ENCODE peak calls at places on chromosomes 3 and 15, in four cellular contexts. One of them, this sample, is unnamed. For H4K20me1, the result is how much of the 10 kb centered on the place peaks cover.

GRCh38 chr3:15630646-15631350 is 29.3 kb downstream of the BTD start:
- DNase-seq in astrocyte: peak
- DNase-seq in mammary epithelial cell: peak
- DNase-seq in fibroblast of lung: peak
- DNase-seq in this sample: no peak

GRCh38 chr15:67035886-67036285 is 29.5 kb upstream of the SMAD3 start:
- DNase-seq in mammary epithelial cell: no peak
- DNase-seq in fibroblast of lung: no peak
- DNase-seq in astrocyte: no peak
- DNase-seq in this sample: no peak

GRCh38 chr3:105907790-105908189 is 39.0 kb upstream of the CBLB start:
- DNase-seq in mammary epithelial cell: no peak
- DNase-seq in fibroblast of lung: peak
- DNase-seq in astrocyte: no peak
- DNase-seq in this sample: no peak

GRCh38 chr15:55992769-55993110 is 672 bp downstream of the NEDD4 start:
- DNase-seq in astrocyte: no peak
- DNase-seq in fibroblast of lung: peak
- DNase-seq in mammary epithelial cell: no peak
- DNase-seq in this sample: peak

GRCh38 chr15:90035095-90035834 is 34.1 kb downstream of the ZNF710 start:
- DNase-seq in astrocyte: peak
- DNase-seq in mammary epithelial cell: no peak
- DNase-seq in fibroblast of lung: peak
- DNase-seq in this sample: no peak

GRCh38 chr15:42498212-42499038 is 3.0 kb downstream of the SNAP23 start:
- DNase-seq in astrocyte: no peak
- DNase-seq in fibroblast of lung: no peak
- DNase-seq in mammary epithelial cell: no peak
- DNase-seq in this sample: no peak

GRCh38 chr3:73848173-73848751 is 223.5 kb upstream of the PDZRN3 start:
- DNase-seq in astrocyte: peak
- DNase-seq in fibroblast of lung: peak
- DNase-seq in mammary epithelial cell: peak
- DNase-seq in this sample: no peak

GRCh38 chr3:194323785-194324735 is 27.1 kb downstream of the CPN2 start:
- DNase-seq in mammary epithelial cell: no peak
- DNase-seq in fibroblast of lung: peak
- DNase-seq in astrocyte: peak
- DNase-seq in this sample: no peak

GRCh38 chr15:89774492-89774891 is 1.6 kb upstream of the MESP2 start:
- DNase-seq in fibroblast of lung: no peak
- DNase-seq in mammary epithelial cell: peak
- DNase-seq in astrocyte: no peak
- DNase-seq in this sample: no peak

GRCh38 chr15:68843425-68844311 is 23.0 kb upstream of the ANP32A start:
- DNase-seq in mammary epithelial cell: no peak
- DNase-seq in astrocyte: peak
- DNase-seq in fibroblast of lung: peak
- DNase-seq in this sample: peak

GRCh38 chr15:75695206-75695605 is 17.4 kb downstream of the CSPG4 start:
- DNase-seq in fibroblast of lung: no peak
- DNase-seq in mammary epithelial cell: peak
- DNase-seq in astrocyte: no peak
- DNase-seq in this sample: peak

GRCh38 chr3:171227333-171227732 is 200.8 kb upstream of the SLC2A2 start:
- DNase-seq in mammary epithelial cell: no peak
- DNase-seq in fibroblast of lung: no peak
- DNase-seq in astrocyte: no peak
- DNase-seq in this sample: no peak

GRCh38 chr3:127775398-127776109 is 46.8 kb downstream of the MGLL start:
- DNase-seq in astrocyte: peak
- DNase-seq in fibroblast of lung: peak
- DNase-seq in mammary epithelial cell: peak
- DNase-seq in this sample: no peak

GRCh38 chr3:146503459-146504202 is 34.3 kb upstream of the PLSCR2 start:
- DNase-seq in fibroblast of lung: peak
- DNase-seq in astrocyte: peak
- DNase-seq in mammary epithelial cell: peak
- DNase-seq in this sample: no peak

GRCh38 chr15:70376031-70376928 is 278.6 kb upstream of the TLE3 start:
- DNase-seq in fibroblast of lung: no peak
- DNase-seq in astrocyte: no peak
- DNase-seq in mammary epithelial cell: no peak
- DNase-seq in this sample: no peak

GRCh38 chr3:55571913-55572312 is 84.8 kb upstream of the WNT5A start:
- DNase-seq in astrocyte: peak
- DNase-seq in mammary epithelial cell: no peak
- DNase-seq in fibroblast of lung: no peak
- DNase-seq in this sample: no peak

GRCh38 chr3:10981961-10982360 is 10.6 kb upstream of the SLC6A1 start:
- DNase-seq in fibroblast of lung: no peak
- DNase-seq in astrocyte: peak
- DNase-seq in mammary epithelial cell: no peak
- DNase-seq in this sample: no peak

GRCh38 chr15:101248274-101248673 is 3.6 kb downstream of the CHSY1 start:
- DNase-seq in fibroblast of lung: no peak
- DNase-seq in astrocyte: no peak
- DNase-seq in mammary epithelial cell: no peak
- DNase-seq in this sample: no peak
- H4K20me1 ChIP-seq in fibroblast of lung: under half
- H4K20me1 ChIP-seq in astrocyte: half or more
- H4K20me1 ChIP-seq in mammary epithelial cell: under half
- H4K20me1 ChIP-seq in this sample: under half

GRCh38 chr3:45601156-45601555 is 6.6 kb downstream of the LIMD1 start:
- DNase-seq in mammary epithelial cell: no peak
- DNase-seq in fibroblast of lung: no peak
- DNase-seq in astrocyte: no peak
- DNase-seq in this sample: no peak
- H4K20me1 ChIP-seq in mammary epithelial cell: under half
- H4K20me1 ChIP-seq in fibroblast of lung: under half
- H4K20me1 ChIP-seq in astrocyte: half or more
- H4K20me1 ChIP-seq in this sample: under half

DNA sequence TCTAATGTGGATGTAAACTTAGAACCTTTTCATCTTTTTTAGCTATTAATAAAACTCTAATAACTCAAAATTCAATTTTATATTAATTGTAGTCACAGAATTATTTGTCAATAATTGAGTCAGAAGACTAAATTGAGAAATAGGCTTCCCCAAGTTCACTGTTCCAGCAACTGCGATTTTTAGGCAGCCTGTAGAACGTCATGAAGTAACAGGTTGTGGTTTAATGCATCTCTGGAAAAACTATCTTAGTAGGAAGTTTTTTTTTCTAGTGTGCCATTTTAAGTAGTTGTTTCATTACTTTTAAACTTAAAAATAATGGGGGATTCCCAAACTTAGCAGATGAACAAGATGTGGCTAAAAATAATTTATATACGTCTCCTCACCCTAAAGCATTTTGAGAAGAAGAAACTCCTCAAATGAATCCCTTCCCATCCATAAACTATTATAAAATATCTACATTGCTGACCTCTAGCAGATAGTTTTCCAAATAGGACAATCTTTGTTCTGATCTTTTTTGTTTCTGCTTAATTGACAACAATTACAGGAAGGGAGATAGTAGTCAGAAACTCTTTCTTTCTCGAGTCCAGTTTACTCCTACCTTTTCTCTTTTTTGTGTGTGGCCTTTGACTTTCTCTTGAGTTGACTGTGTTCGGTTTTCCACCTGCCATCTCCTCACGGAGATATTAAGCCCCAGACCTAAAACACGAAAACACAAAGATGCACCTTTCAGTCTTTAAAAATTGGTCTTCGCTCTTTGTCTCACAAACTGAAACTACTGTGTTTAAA is 43.1 kb downstream of the LRCH3 start:
- DNase-seq in mammary epithelial cell: no peak
- DNase-seq in fibroblast of lung: no peak
- DNase-seq in astrocyte: no peak
- DNase-seq in this sample: no peak
- H4K20me1 ChIP-seq in mammary epithelial cell: under half
- H4K20me1 ChIP-seq in fibroblast of lung: under half
- H4K20me1 ChIP-seq in astrocyte: under half
- H4K20me1 ChIP-seq in this sample: under half

DNA sequence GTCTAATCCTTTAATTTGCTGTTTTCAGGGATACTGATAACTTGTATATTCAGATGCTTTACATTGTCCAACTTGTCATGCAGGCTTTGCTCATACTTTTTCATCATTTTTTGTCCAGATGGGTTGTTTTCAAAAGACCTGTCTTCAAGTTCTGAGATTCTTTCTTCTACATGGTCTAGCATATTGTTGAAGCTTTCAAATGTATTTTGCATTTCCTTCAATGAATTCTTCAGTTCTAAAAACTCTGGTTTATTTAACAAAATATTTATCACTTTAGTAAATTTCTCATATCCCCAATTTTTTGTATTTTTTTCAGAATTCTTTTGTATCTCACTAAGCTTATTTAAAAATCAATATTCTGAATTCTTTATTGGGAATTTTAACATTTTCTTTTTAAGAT is 388.3 kb upstream of the IL12A start:
- DNase-seq in fibroblast of lung: peak
- DNase-seq in astrocyte: no peak
- DNase-seq in mammary epithelial cell: no peak
- DNase-seq in this sample: peak
- H4K20me1 ChIP-seq in fibroblast of lung: under half
- H4K20me1 ChIP-seq in astrocyte: under half
- H4K20me1 ChIP-seq in mammary epithelial cell: under half
- H4K20me1 ChIP-seq in this sample: under half

GRCh38 chr15:64502537-64502936 is 42.2 kb downstream of the ZNF609 start:
- DNase-seq in fibroblast of lung: no peak
- DNase-seq in mammary epithelial cell: no peak
- DNase-seq in astrocyte: no peak
- DNase-seq in this sample: no peak
- H4K20me1 ChIP-seq in fibroblast of lung: under half
- H4K20me1 ChIP-seq in mammary epithelial cell: under half
- H4K20me1 ChIP-seq in astrocyte: half or more
- H4K20me1 ChIP-seq in this sample: under half

GRCh38 chr15:88631464-88632028 is 7.3 kb upstream of the ISG20 start:
- DNase-seq in astrocyte: no peak
- DNase-seq in mammary epithelial cell: no peak
- DNase-seq in fibroblast of lung: no peak
- DNase-seq in this sample: no peak
- H4K20me1 ChIP-seq in astrocyte: half or more
- H4K20me1 ChIP-seq in mammary epithelial cell: under half
- H4K20me1 ChIP-seq in fibroblast of lung: under half
- H4K20me1 ChIP-seq in this sample: under half

This sample was measured in OCI-LY7.